ENCODE peak calls at places on chromosomes 3 and 15, in four cellular contexts. F is MG63, J is gastrocnemius medialis, P is lower lobe of right lung. X is an unnamed sample. For H3K27me3 and H3K36me3, the result is how much of the 10 kb centered on the place peaks cover.

GRCh38 chr3:58084166-58084565 is 75.9 kb downstream of the FLNB start:
- DNase-seq in F (no peak), J (no peak), P (no peak), X (no peak)

GRCh38 chr3:179063945-179064560 is 7.6 kb downstream of the ZMAT3 start:
- DNase-seq in F (peak), J (no peak), P (no peak), X (no peak)

GRCh38 chr15:81071130-81071529 is 62.9 kb upstream of the CFAP161 start:
- DNase-seq in F (peak), J (no peak), P (no peak), X (peak)

GRCh38 chr15:37135225-37135624 is 34.9 kb upstream of the MEIS2 start:
- DNase-seq in F (no peak), J (no peak), P (no peak), X (no peak)

GRCh38 chr3:115401891-115402501 is 221.3 kb upstream of the GAP43 start:
- DNase-seq in F (peak), J (no peak), P (no peak), X (peak)

GRCh38 chr3:159672728-159673471 is 315.7 kb upstream of the IL12A start:
- DNase-seq in F (no peak), J (no peak), P (no peak), X (no peak)

GRCh38 chr3:170679190-170679589 is 93.3 kb upstream of the SLC7A14 start:
- DNase-seq in F (no peak), J (no peak), P (no peak), X (no peak)

GRCh38 chr15:25694238-25694584 is 168.9 kb downstream of the ATP10A start:
- DNase-seq in F (no peak), J (no peak), P (no peak), X (no peak)

GRCh38 chr3:9785602-9786001 is 6.7 kb downstream of the TADA3 start:
- DNase-seq in F (no peak), J (no peak), P (no peak), X (no peak)

GRCh38 chr15:45230246-45230965 is 21.6 kb upstream of the SLC28A2 start:
- DNase-seq in F (no peak), J (no peak), P (no peak), X (no peak)
- H3K27me3 ChIP-seq in F (under half), J (under half), P (under half), X (under half)

DNA sequence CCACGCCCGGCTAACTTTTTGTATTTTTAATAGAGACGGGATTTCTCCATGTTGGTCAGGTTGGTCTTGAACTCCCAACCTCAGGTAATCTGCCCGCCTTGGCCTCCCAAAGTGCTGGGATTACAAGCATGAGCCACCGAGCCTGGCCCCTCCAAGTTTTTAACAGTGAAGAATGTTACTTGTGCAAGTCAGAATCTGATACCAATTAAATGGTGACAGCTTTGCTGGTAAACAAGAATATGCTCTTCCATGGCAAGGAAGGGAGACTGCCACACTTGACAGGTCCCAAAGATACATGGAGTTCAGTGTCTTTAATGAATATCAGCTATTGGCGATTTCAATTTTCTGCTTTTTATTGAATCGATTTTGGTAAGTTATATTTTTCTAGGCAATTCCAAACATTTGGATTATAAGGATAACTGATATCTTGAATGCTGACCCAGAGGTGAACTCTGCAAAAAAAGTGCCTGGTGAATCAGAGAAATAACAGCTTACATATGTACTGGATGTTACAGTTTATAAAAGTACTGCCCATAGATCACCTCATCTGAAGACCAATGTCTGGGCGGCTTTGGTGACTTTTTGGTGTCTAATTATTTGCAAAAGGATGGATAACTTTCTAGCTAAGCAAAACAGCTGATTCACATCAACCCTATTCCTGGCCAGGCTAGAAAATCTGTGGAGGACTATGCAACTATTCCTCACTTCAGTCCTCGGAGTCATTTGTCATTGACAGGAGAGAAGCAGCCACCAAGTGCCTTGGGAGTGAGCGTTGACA is 1.2 kb downstream of the PARP16 start:
- DNase-seq in F (no peak), J (no peak), P (no peak), X (peak)
- H3K36me3 ChIP-seq in F (under half), J (under half), P (under half), X (under half)

GRCh38 chr3:117793684-117794304 is 1084.2 kb downstream of the TUSC7 start:
- DNase-seq in F (no peak), J (no peak), P (no peak), X (no peak)
- H3K4me3 ChIP-seq in F (no peak), J (no peak), P (no peak), X (no peak)

GRCh38 chr15:51097553-51098330 is 3.0 kb upstream of the TNFAIP8L3 start:
- DNase-seq in F (peak), J (no peak), P (no peak), X (peak)

GRCh38 chr15:51094606-51095569 is at the start of gene TNFAIP8L3:
- DNase-seq in F (peak), J (no peak), P (no peak), X (no peak)

GRCh38 chr15:51096976-51097375 is 2.3 kb upstream of the TNFAIP8L3 start:
- DNase-seq in F (no peak), J (no peak), P (no peak), X (no peak)

GRCh38 chr15:51093865-51094605 is 671 bp downstream of the TNFAIP8L3 start:
- DNase-seq in F (peak), J (no peak), P (no peak), X (no peak)

GRCh38 chr15:51095681-51096331 is 1.1 kb upstream of the TNFAIP8L3 start:
- DNase-seq in F (no peak), J (no peak), P (no peak), X (no peak)
- H3K27me3 ChIP-seq in F (under half), J (under half), P (under half), X (under half)

DNA sequence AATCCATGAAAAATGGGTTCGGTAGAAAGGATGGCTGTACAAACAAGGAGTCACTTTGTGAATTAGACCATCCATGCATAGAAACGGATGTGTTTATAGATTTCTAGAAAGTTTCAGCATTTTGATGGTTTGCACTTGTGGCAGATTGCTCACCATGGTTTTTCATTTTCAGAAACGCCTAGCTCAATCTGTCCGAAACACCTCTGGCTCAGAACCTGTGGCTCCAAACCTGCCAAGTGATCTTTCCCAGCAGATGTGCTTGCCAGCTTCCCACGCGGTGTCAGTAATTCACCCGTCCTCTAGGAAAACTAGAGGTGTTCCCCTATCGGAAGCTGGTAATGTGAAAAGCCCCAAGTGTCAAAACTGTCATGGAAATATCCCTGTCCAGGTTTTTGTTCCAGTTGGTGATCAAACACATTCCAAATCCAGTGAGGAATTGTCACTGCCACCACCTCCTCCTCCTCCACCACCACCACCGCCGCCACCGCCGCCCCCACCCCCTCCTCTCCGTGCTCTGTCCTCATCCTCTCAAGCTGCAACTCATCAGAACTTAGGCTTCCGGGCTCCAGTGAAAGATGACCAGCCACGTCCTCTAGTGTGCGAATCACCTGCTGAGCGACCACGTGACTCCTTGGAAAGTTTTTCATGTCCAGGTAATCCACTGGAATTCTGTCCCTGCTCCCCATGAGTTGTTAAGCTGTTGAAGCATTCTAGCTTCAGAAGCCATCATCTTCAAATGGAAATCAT is 21.2 kb downstream of the WHAMM start:
- DNase-seq in F (no peak), J (no peak), P (no peak), X (no peak)
- H3K36me3 ChIP-seq in F (half or more), J (under half), P (half or more), X (half or more)

GRCh38 chr3:69865920-69866679 is 126.8 kb downstream of the MITF start:
- DNase-seq in F (no peak), J (no peak), P (peak), X (no peak)

GRCh38 chr3:69867941-69868505 is 128.8 kb downstream of the MITF start:
- DNase-seq in F (no peak), J (no peak), P (no peak), X (no peak)

GRCh38 chr3:69869021-69869420 is 129.8 kb downstream of the MITF start:
- DNase-seq in F (no peak), J (no peak), P (no peak), X (no peak)

GRCh38 chr3:69864751-69865150 is 125.5 kb downstream of the MITF start:
- DNase-seq in F (no peak), J (no peak), P (no peak), X (no peak)

GRCh38 chr3:69866988-69867720 is 127.9 kb downstream of the MITF start:
- DNase-seq in F (no peak), J (no peak), P (no peak), X (no peak)
- H3K4me3 ChIP-seq in F (no peak), J (no peak), P (peak), X (no peak)

GRCh38 chr15:98586066-98586465 is 62.3 kb upstream of the IGF1R start:
- DNase-seq in F (no peak), J (no peak), P (no peak), X (no peak)

GRCh38 chr15:98582900-98583554 is 65.3 kb upstream of the IGF1R start:
- DNase-seq in F (no peak), J (no peak), P (no peak), X (no peak)

GRCh38 chr15:98583758-98584157 is 64.6 kb upstream of the IGF1R start:
- DNase-seq in F (no peak), J (no peak), P (no peak), X (no peak)

GRCh38 chr15:98580577-98580976 is 67.8 kb upstream of the IGF1R start:
- DNase-seq in F (peak), J (no peak), P (no peak), X (no peak)

GRCh38 chr15:98581715-98582114 is 66.6 kb upstream of the IGF1R start:
- DNase-seq in F (no peak), J (no peak), P (no peak), X (no peak)
- H3K27me3 ChIP-seq in F (under half), J (under half), P (half or more), X (under half)

GRCh38 chr15:66497502-66498455 is at the start of gene SNAPC5:
- DNase-seq in F (peak), J (peak), P (peak), X (peak)
- H3K36me3 ChIP-seq in F (half or more), J (under half), P (half or more), X (half or more)

GRCh38 chr15:70089692-70089971 is 8.1 kb downstream of the TLE3 start:
- DNase-seq in F (no peak), J (no peak), P (no peak), X (no peak)
- H3K4me3 ChIP-seq in F (no peak), J (no peak), P (no peak), X (no peak)

X was measured in brain microvascular endothelial cell.